ENCODE peak calls at places on chromosomes 13 and 19, in six cellular contexts. Y is activated naive CD4-positive, alpha-beta T cell; D is Right ventricle myocardium superior; G is activated naive CD8-positive, alpha-beta T cell treated with anti-CD3 and anti-CD28 coated beads, Interleukin-2, amount 50 U/mL, for 16 hours; B is left ventricle myocardium inferior; W is left cardiac atrium. H is an unnamed sample.

GRCh38 chr13:19158006-19158405 is 23.6 kb downstream of the TUBA3C start:
- DNase-seq in D (no peak), B (no peak), Y (no peak), W (no peak), G (no peak), H (no peak)

GRCh38 chr13:112893570-112894422 is 75.2 kb upstream of the MCF2L start:
- DNase-seq in G (no peak), D (peak), Y (no peak), B (no peak), W (no peak), H (no peak)

GRCh38 chr19:30344446-30345425 is 27.4 kb upstream of the ZNF536 start:
- DNase-seq in B (no peak), D (no peak), G (no peak), W (no peak), Y (no peak), H (peak)

GRCh38 chr13:113862766-113863510 is 938 bp downstream of the GAS6 start:
- DNase-seq in Y (no peak), W (peak), B (peak), G (no peak), D (peak), H (peak)

GRCh38 chr19:8304841-8305621 is 3.1 kb downstream of the CD320 start:
- DNase-seq in Y (no peak), B (no peak), G (no peak), D (no peak), W (peak), H (no peak)

GRCh38 chr19:1864480-1865171 is 1.2 kb upstream of the KLF16 start:
- DNase-seq in Y (no peak), D (peak), G (no peak), W (peak), B (peak), H (peak)

GRCh38 chr13:113002206-113002821 is 33.3 kb downstream of the MCF2L start:
- DNase-seq in B (no peak), G (no peak), W (no peak), D (no peak), Y (no peak), H (no peak)

GRCh38 chr13:105207586-105208293 is 1327.7 kb downstream of the EFNB2 start:
- DNase-seq in W (no peak), G (no peak), B (no peak), D (no peak), Y (no peak), H (no peak)

GRCh38 chr19:2336528-2337328 is 8.2 kb downstream of the SPPL2B start:
- DNase-seq in Y (no peak), D (no peak), G (no peak), B (no peak), W (no peak), H (no peak)

GRCh38 chr19:40219721-40220276 is 1.6 kb upstream of the TTC9B start:
- DNase-seq in D (no peak), B (no peak), W (no peak), Y (no peak), G (no peak), H (no peak)